ENCODE peak calls at places on chromosomes 3 and 15, in nine cellular contexts. M, Z, H, J, I, V, R, L and B are unnamed samples.
A peak's percentile ranks its signal among the peaks of the same experiment; 100 is the strongest.

GRCh38 chr15:32974691-32975090 is 219.8 kb downstream of the FMN1 start:
- DNase-seq in M (no peak), Z (no peak), H (no peak), J (no peak), I (no peak), V (no peak), R (no peak), L (no peak), B (no peak)

GRCh38 chr15:71325461-71325860 is 210.2 kb downstream of the THSD4 start:
- DNase-seq in M (no peak), Z (no peak), H (no peak), J (no peak), I (no peak), V (no peak), R (no peak), L (no peak), B (no peak)

GRCh38 chr3:65776494-65776893 is 262.2 kb downstream of the MAGI1 start:
- DNase-seq in M (no peak), Z (no peak), H (peak; percentile 50), J (no peak), I (no peak), V (no peak), R (no peak), L (no peak), B (no peak)

GRCh38 chr3:129793947-129794318 is 99.6 kb downstream of the TMCC1 start:
- DNase-seq in M (no peak), Z (no peak), H (peak; percentile 10), J (no peak), I (no peak), V (peak; percentile 47), R (peak; percentile 79), L (no peak), B (no peak)

GRCh38 chr3:94303266-94303665 is 240.4 kb downstream of the NSUN3 start:
- DNase-seq in M (no peak), Z (no peak), H (no peak), J (no peak), I (no peak), V (no peak), R (no peak), L (no peak), B (no peak)

GRCh38 chr3:197088370-197088769 is 58.8 kb upstream of the MELTF start:
- DNase-seq in M (no peak), Z (no peak), H (no peak), J (no peak), I (no peak), V (no peak), R (no peak), L (no peak), B (no peak)

GRCh38 chr3:41075958-41076357 is 123.3 kb upstream of the CTNNB1 start:
- DNase-seq in M (no peak), Z (no peak), H (peak; percentile 37), J (peak; percentile 14), I (no peak), V (peak; percentile 15), R (peak; percentile 47), L (no peak), B (no peak)

GRCh38 chr15:81516461-81516860 is 142.4 kb upstream of the TMC3 start:
- DNase-seq in M (no peak), Z (no peak), H (no peak), J (no peak), I (no peak), V (no peak), R (no peak), L (no peak), B (no peak)

GRCh38 chr3:136297826-136298225 is 47.7 kb downstream of the PCCB start:
- DNase-seq in M (no peak), Z (no peak), H (no peak), J (no peak), I (no peak), V (no peak), R (no peak), L (no peak), B (no peak)

GRCh38 chr3:196650740-196651311 is 11.3 kb downstream of the NRROS start:
- DNase-seq in M (no peak), Z (peak; percentile 78), H (peak; percentile 87), J (peak; percentile 36), I (peak; percentile 39), V (no peak), R (peak; percentile 85), L (no peak), B (no peak)

GRCh38 chr3:111735271-111735758 is 123.8 kb upstream of the PHLDB2 start:
- DNase-seq in M (no peak), Z (no peak), H (no peak), J (peak; percentile 90), I (no peak), V (no peak), R (no peak), L (no peak), B (no peak)

GRCh38 chr3:56468184-56469106 is at the start of gene ERC2:
- DNase-seq in M (peak; percentile 92), Z (no peak), H (peak; percentile 92), J (peak; percentile 34), I (peak; percentile 41), V (peak; percentile 96), R (no peak), L (no peak), B (peak; percentile 56)

GRCh38 chr3:9911863-9912262 is 5.0 kb upstream of the IL17RC start:
- DNase-seq in M (no peak), Z (no peak), H (no peak), J (no peak), I (no peak), V (no peak), R (peak; percentile 76), L (no peak), B (no peak)

GRCh38 chr3:29324180-29324651 is 43.3 kb downstream of the RBMS3 start:
- DNase-seq in M (no peak), Z (peak; percentile 66), H (no peak), J (no peak), I (peak; percentile 27), V (no peak), R (no peak), L (no peak), B (no peak)

GRCh38 chr15:84609818-84610525 is 9.2 kb downstream of the ZSCAN2 start:
- DNase-seq in M (no peak), Z (no peak), H (no peak), J (no peak), I (no peak), V (no peak), R (no peak), L (no peak), B (no peak)

GRCh38 chr15:33852094-33852493 is 116.2 kb upstream of the CHRM5 start:
- DNase-seq in M (no peak), Z (no peak), H (no peak), J (no peak), I (no peak), V (no peak), R (no peak), L (no peak), B (no peak)

GRCh38 chr15:91649922-91650321 is 203.6 kb upstream of the SLCO3A1 start:
- DNase-seq in M (no peak), Z (no peak), H (no peak), J (no peak), I (no peak), V (no peak), R (no peak), L (no peak), B (no peak)

GRCh38 chr3:129131465-129132088 is 10.0 kb upstream of the RAB43 start:
- DNase-seq in M (no peak), Z (no peak), H (no peak), J (no peak), I (no peak), V (no peak), R (no peak), L (no peak), B (no peak)

GRCh38 chr3:164514576-164514975 is 563.7 kb downstream of the SI start:
- DNase-seq in M (no peak), Z (no peak), H (no peak), J (no peak), I (no peak), V (no peak), R (no peak), L (no peak), B (no peak)

DNA sequence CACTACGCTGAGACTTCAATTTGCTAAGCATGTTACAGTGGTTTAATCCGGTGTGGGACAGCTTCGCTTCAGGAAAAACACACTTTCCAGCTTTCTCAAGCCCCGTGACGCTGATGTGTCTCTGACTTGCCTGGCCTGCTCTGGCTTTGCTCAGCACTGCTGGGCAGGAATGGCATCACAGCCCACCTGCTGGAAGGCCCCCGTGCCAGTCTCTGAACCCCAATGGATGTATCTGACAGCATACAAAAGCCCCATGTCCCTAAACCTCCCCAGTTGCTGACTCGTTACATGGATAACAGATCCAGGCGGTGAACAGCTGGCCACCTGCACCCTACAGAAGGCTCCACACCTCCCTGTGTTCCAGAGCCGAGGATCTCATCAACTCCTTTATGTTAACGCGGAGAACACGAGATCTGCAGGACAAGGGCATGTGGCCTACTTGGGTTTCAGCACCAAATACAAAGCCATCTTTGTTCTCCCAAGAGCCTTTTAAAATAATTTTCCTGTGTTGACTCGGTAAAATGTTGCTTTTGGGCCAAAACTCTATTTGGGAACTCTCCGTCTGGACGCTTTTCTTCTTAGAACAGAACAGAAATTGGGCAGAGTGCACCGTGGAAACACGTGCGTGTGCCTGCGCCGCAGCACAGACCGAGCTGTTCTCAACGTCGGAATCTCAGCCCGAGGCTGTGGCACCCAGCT is 61.4 kb downstream of the ATP10A start:
- DNase-seq in M (peak; percentile 31), Z (no peak), H (no peak), J (no peak), I (no peak), V (no peak), R (no peak), L (no peak), B (no peak)
- TF ChIP-seq POLR2AphosphoS5 in M (no peak), Z (no peak), H (no peak), J (no peak), I (no peak), V (no peak), R (no peak), L (no peak), B (no peak)

GRCh38 chr15:68298882-68299381 is 21.4 kb downstream of the FEM1B start:
- DNase-seq in M (no peak), Z (no peak), H (no peak), J (no peak), I (no peak), V (no peak), R (no peak), L (no peak), B (no peak)
- H3K4me3 ChIP-seq in M (no peak overlapping the region), Z (peak overlapping the region; percentile 35), H (no peak overlapping the region), J (peak overlapping the region; percentile 36), I (peak overlapping the region; percentile 11), V (no peak overlapping the region), R (no peak overlapping the region), L (peak overlapping the region; percentile 23), B (peak overlapping the region; percentile 29)

DNA sequence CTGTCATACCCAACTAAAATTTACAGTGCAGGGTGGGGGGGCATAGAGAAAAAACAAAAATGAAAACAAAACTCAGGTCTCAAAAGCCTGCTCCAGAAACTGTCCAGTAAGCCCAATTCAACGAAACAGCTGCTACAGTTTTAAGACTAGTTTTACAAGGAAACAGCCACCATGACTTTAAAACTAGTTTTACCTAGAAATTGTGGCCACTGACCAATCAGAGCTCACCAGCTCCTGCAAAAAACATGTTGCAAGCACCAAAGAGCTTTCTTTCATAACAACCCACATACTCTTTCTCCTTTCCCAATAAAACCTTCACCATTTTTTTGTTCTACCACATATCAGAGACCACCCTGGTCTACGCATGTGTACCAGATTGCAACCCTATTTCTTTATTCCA is 7.3 kb upstream of the CFAP91 start:
- DNase-seq in M (no peak), Z (no peak), H (no peak), J (no peak), I (no peak), V (peak; percentile 47), R (peak; percentile 20), L (no peak), B (no peak)
- TF ChIP-seq POLR2AphosphoS5 in M (no peak), Z (no peak), H (no peak), J (no peak), I (no peak), V (no peak), R (no peak), L (no peak), B (no peak)

GRCh38 chr15:88493811-88494210 is 26.3 kb downstream of the MRPS11 start:
- DNase-seq in M (no peak), Z (no peak), H (no peak), J (no peak), I (no peak), V (no peak), R (no peak), L (no peak), B (no peak)
- H3K4me3 ChIP-seq in M (no peak overlapping the region), Z (no peak overlapping the region), H (no peak overlapping the region), J (no peak overlapping the region), I (no peak overlapping the region), V (no peak overlapping the region), R (no peak overlapping the region), L (no peak overlapping the region), B (no peak overlapping the region)